ENCODE peak calls at places on chromosomes 12 and 14, in five cellular contexts. B is progenitor cell of endocrine pancreas, R is brain microvascular endothelial cell, A is cardiac muscle cell, H is astrocyte. K is an unnamed sample.

GRCh38 chr14:95242870-95243269 is 76.8 kb downstream of the CLMN start:
- DNase-seq in B (no peak), R (no peak), A (no peak), H (no peak), K (no peak)

GRCh38 chr14:104843006-104843405 is 22.1 kb upstream of the CEP170B start:
- DNase-seq in B (no peak), R (no peak), A (no peak), H (no peak), K (no peak)

GRCh38 chr12:88650715-88651114 is 70.4 kb upstream of the KITLG start:
- DNase-seq in B (no peak), R (peak), A (no peak), H (peak), K (no peak)

GRCh38 chr12:6821674-6822433 is at the start of gene GPR162:
- DNase-seq in B (peak), R (peak), A (peak), H (peak), K (peak)

GRCh38 chr12:3468329-3468728 is 22.7 kb upstream of the PRMT8 start:
- DNase-seq in B (no peak), R (no peak), A (no peak), H (no peak), K (no peak)

GRCh38 chr14:55026793-55027560 is at the start of the genes SOCS4 and WDHD1:
- DNase-seq in B (peak), R (peak), A (peak), H (peak), K (peak)

GRCh38 chr14:38004610-38004879 is 203.2 kb upstream of the SSTR1 start:
- DNase-seq in B (no peak), R (no peak), A (no peak), H (no peak), K (no peak)

GRCh38 chr14:56810850-56811595 is 744 bp upstream of the OTX2 start:
- DNase-seq in B (no peak), R (no peak), A (no peak), H (no peak), K (no peak)

GRCh38 chr12:74914378-74914777 is 295.3 kb downstream of the KCNC2 start:
- DNase-seq in B (no peak), R (no peak), A (no peak), H (no peak), K (no peak)

GRCh38 chr12:45077259-45077658 is 26.4 kb upstream of the DBX2 start:
- DNase-seq in B (no peak), R (no peak), A (no peak), H (no peak), K (no peak)
- TF ChIP-seq CTCF in B (no peak), R (no peak), A (no peak), H (no peak), K (no peak)

DNA sequence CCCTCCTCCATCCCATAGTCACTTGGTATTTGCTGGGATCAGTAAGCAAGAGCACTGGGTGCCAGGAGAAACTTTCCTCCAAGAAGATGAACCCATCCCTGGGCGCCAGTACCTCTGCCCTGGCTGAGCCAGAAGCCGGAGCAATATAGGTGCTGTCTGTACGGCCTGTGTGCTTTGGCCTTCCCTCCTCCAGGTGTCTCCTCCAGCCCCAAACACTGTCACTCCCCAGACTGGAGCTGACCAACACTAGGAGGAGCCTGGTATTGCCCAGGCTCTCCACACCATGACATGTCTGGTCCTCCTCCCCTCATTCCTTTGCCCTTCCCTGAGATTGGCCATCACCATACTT is 4.9 kb downstream of the GSTZ1 start:
- DNase-seq in B (no peak), R (no peak), A (no peak), H (no peak), K (no peak)
- TF ChIP-seq CTCF in B (no peak), R (no peak), A (no peak), H (no peak), K (no peak)

DNA sequence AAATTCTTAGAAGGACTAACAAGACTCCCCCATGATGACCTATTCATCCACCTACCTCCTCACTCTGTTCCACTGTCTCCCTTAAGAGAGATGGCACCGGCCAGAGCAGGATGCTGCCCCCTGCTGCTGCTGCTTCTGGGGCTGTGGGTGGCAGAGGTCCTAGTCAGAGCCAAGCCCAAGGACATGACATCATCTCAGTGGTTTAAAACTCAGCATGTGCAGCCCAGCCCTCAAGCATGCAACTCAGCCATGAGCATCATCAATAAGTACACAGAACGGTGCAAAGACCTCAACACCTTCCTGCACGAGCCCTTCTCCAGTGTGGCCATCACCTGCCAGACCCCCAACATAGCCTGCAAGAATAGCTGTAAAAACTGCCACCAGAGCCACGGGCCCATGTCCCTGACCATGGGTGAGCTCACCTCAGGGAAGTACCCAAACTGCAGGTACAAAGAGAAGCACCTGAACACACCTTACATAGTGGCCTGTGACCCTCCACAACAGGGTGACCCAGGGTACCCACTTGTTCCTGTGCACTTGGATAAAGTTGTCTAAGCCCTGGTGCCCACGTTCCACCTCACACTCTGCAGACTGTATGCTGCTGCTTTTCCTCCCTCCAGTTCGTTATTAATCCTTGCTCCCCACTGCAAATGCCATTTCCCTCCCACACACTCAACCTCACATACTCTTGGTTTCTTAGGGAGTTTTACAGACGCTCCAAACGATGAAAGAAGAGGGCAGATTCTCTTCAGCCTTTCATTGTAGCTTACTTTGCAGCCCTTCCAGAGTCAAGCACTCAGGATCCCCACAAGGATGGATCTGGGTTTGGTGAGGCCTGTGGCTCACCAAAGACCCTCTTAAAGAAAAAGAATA is at the start of gene RNASE8:
- DNase-seq in B (no peak), R (no peak), A (no peak), H (peak), K (no peak)
- TF ChIP-seq CTCF in B (no peak), R (peak), A (no peak), H (no peak), K (no peak)

GRCh38 chr12:71371132-71371531 is 68.5 kb upstream of the LGR5 start:
- DNase-seq in B (no peak), R (no peak), A (no peak), H (no peak), K (no peak)
- TF ChIP-seq CTCF in B (peak), R (peak), A (peak), H (no peak), K (no peak)

DNA sequence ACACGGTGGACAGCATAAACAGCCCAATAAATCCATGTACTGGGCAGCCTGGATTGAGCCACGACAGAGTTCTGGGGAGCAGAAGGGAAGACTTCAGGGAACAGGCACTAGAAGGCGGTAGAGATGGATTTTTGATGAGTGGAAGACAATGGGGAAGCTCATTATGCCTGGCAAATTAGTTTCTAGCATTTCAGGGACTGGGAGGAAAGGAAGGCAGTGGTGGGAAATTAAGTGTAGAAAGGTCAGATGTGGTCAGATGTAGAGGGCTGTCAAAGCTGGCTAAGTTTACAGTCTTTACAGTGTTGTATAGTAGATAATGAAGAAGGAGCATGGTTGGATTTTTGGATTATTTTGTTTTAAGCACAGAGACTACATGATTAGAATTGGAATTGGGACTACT is 9.1 kb downstream of the EGLN3 start:
- DNase-seq in B (no peak), R (no peak), A (no peak), H (no peak), K (no peak)
- TF ChIP-seq CTCF in B (no peak), R (no peak), A (no peak), H (no peak), K (no peak)

GRCh38 chr14:99221445-99221844 is 50.6 kb downstream of the BCL11B start:
- DNase-seq in B (no peak), R (no peak), A (no peak), H (no peak), K (no peak)

GRCh38 chr14:99226687-99227086 is 45.3 kb downstream of the BCL11B start:
- DNase-seq in B (no peak), R (no peak), A (no peak), H (no peak), K (no peak)

GRCh38 chr14:99224948-99225347 is 47.0 kb downstream of the BCL11B start:
- DNase-seq in B (no peak), R (no peak), A (no peak), H (no peak), K (no peak)

GRCh38 chr14:99225804-99226203 is 46.2 kb downstream of the BCL11B start:
- DNase-seq in B (no peak), R (no peak), A (no peak), H (no peak), K (no peak)

GRCh38 chr14:99224116-99224910 is 47.7 kb downstream of the BCL11B start:
- DNase-seq in B (no peak), R (no peak), A (no peak), H (no peak), K (no peak)
- TF ChIP-seq CTCF in B (no peak), R (no peak), A (no peak), H (no peak), K (no peak)

GRCh38 chr12:51265024-51265423 is 5.2 kb downstream of the SMAGP start:
- DNase-seq in B (no peak), R (no peak), A (no peak), H (no peak), K (no peak)

GRCh38 chr12:51263341-51263740 is 6.9 kb downstream of the SMAGP start:
- DNase-seq in B (no peak), R (no peak), A (no peak), H (no peak), K (no peak)

GRCh38 chr12:51264297-51264696 is 5.9 kb downstream of the SMAGP start:
- DNase-seq in B (no peak), R (no peak), A (no peak), H (no peak), K (no peak)

GRCh38 chr12:51262758-51263177 is 7.4 kb downstream of the SMAGP start:
- DNase-seq in B (no peak), R (peak), A (peak), H (peak), K (peak)
- TF ChIP-seq CTCF in B (peak), R (peak), A (peak), H (peak), K (peak)

GRCh38 chr14:22189873-22190272 is 399.2 kb downstream of the DAD1 start:
- DNase-seq in B (no peak), R (no peak), A (no peak), H (no peak), K (no peak)
- TF ChIP-seq CTCF in B (no peak), R (no peak), A (no peak), H (no peak), K (no peak)

K was measured in glutamatergic neuron.